ENCODE peak calls at places on chromosomes 16 and 17, in five cellular contexts. Q is heart left ventricle, W is IMR-90, U is uterus, S is psoas muscle. R is an unnamed sample. For H3K4me1, the result is how much of the 10 kb centered on the place peaks cover.

GRCh38 chr17:76554131-76554530 is 14.3 kb downstream of the PRCD start:
- DNase-seq in Q (no peak), W (no peak), U (no peak), S (peak), R (no peak)

GRCh38 chr17:54177606-54178308 is 355.0 kb downstream of the KIF2B start:
- DNase-seq in Q (no peak), W (no peak), U (no peak), S (no peak), R (peak)

GRCh38 chr17:31564883-31565297 is 173.4 kb downstream of the RAB11FIP4 start:
- DNase-seq in Q (no peak), W (peak), U (peak), S (no peak), R (peak)

GRCh38 chr17:77279448-77280303 is 138.9 kb downstream of the SEC14L1 start:
- DNase-seq in Q (no peak), W (peak), U (no peak), S (no peak), R (peak)

GRCh38 chr16:80347900-80348299 is 192.9 kb upstream of the DYNLRB2 start:
- DNase-seq in Q (peak), W (no peak), U (peak), S (no peak), R (no peak)

GRCh38 chr17:61837175-61838051 is 25.9 kb downstream of the BRIP1 start:
- DNase-seq in Q (no peak), W (peak), U (no peak), S (peak), R (peak)

GRCh38 chr17:57158296-57158695 is 73.2 kb downstream of the AKAP1 start:
- DNase-seq in Q (no peak), W (no peak), U (no peak), S (no peak), R (no peak)

GRCh38 chr17:71864754-71865153 is 256.1 kb upstream of the SOX9 start:
- DNase-seq in Q (no peak), W (no peak), U (no peak), S (no peak), R (no peak)

GRCh38 chr17:14330492-14330920 is 29.6 kb downstream of the HS3ST3B1 start:
- DNase-seq in Q (no peak), W (no peak), U (no peak), S (no peak), R (no peak)

GRCh38 chr17:1792495-1793446 is 30.9 kb downstream of the SERPINF1 start:
- DNase-seq in Q (no peak), W (no peak), U (no peak), S (no peak), R (no peak)

GRCh38 chr16:23527961-23528634 is 17.8 kb upstream of the GGA2 start:
- DNase-seq in Q (no peak), W (no peak), U (no peak), S (no peak), R (no peak)

GRCh38 chr16:89375021-89375420 is 115.3 kb downstream of the ANKRD11 start:
- DNase-seq in Q (no peak), W (peak), U (no peak), S (no peak), R (no peak)

GRCh38 chr16:4051591-4051990 is 64.7 kb downstream of the ADCY9 start:
- DNase-seq in Q (no peak), W (no peak), U (no peak), S (no peak), R (peak)

GRCh38 chr17:56230660-56231059 is 77.4 kb downstream of the ANKFN1 start:
- DNase-seq in Q (no peak), W (no peak), U (no peak), S (peak), R (no peak)

GRCh38 chr17:7703584-7704574 is 1.1 kb upstream of the EFNB3 start:
- DNase-seq in Q (no peak), W (no peak), U (no peak), S (no peak), R (no peak)

GRCh38 chr17:76672270-76672851 is 28.8 kb upstream of the ST6GALNAC1 start:
- DNase-seq in Q (no peak), W (no peak), U (no peak), S (no peak), R (no peak)

GRCh38 chr17:39235555-39236221 is 9.9 kb upstream of the STAC2 start:
- DNase-seq in Q (peak), W (peak), U (no peak), S (no peak), R (no peak)

GRCh38 chr16:2853531-2854073 is 4.4 kb downstream of the PRSS22 start:
- DNase-seq in Q (no peak), W (no peak), U (no peak), S (no peak), R (no peak)

GRCh38 chr16:61791465-61791864 is 244.8 kb downstream of the CDH8 start:
- DNase-seq in Q (no peak), W (no peak), U (no peak), S (no peak), R (no peak)

GRCh38 chr17:74853048-74853397 is 6.7 kb downstream of the GRIN2C start:
- DNase-seq in Q (no peak), W (no peak), U (no peak), S (no peak), R (no peak)

GRCh38 chr16:74740795-74741304 is 33.8 kb downstream of the FA2H start:
- DNase-seq in Q (no peak), W (no peak), U (no peak), S (peak), R (peak)

GRCh38 chr16:47028767-47029377 is 55.4 kb upstream of the DNAJA2 start:
- DNase-seq in Q (no peak), W (no peak), U (no peak), S (no peak), R (no peak)

GRCh38 chr17:43782903-43783462 is 2.7 kb downstream of the CFAP97D1 start:
- DNase-seq in Q (no peak), W (no peak), U (no peak), S (no peak), R (no peak)

GRCh38 chr16:57479043-57479421 is 7.3 kb downstream of the DOK4 start:
- DNase-seq in Q (no peak), W (no peak), U (no peak), S (no peak), R (no peak)

GRCh38 chr17:6045621-6046357 is 24.4 kb upstream of the WSCD1 start:
- DNase-seq in Q (no peak), W (no peak), U (no peak), S (no peak), R (no peak)
- TF ChIP-seq CTCF in Q (no peak), W (no peak), U (no peak), S (no peak), R (no peak)

DNA sequence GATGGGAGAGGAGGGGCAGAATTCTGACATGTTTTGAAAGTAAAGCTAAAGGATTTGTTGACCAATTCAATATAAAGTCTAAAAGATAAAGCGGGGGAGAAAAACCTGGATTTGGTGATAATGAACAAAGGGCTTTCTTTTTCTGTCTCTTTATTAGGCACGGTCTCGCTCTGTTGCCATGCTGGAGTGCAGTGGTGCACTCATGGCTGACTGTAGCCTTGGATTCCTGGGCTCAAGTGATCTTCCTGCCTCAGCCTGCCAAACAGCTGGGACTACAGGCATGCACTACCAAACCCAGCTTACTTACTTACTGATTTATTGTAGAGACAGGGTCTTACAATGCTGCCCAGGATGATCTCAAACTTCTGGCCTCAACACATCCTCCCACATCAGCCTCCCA is 7.5 kb downstream of the CDR2 start:
- DNase-seq in Q (no peak), W (no peak), U (no peak), S (no peak), R (no peak)
- H3K4me1 ChIP-seq in Q (under half), W (under half), U (under half), S (under half), R (under half)

DNA sequence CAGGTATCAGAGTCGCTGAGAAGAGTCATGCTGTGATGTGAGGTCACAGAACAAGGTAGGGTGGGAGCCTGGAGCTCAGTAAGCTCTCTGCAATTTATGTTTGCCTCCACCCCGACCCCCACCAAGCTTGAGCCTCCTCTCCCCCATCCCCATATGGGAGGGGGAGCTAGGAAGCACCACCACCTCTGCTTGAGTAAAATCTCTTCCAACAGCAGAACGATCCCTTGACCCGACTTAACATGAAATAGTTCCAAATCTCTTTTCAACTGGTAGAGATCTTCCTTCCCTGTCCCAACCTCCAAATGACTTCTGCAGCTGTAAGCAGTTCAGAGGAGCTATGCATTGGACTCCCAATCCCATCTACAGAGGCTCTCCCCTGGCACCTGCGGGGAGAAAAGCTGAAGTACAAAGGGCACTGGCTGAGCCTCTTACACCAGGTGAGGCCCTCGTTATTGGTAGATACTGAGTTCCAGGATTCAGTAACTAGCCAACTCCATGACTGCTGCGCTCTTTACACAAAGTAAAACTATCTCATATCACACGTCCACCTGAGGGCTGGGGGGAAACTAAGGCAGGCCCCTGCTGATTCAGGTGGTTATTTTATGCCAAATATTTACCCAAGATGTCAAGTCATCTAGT is 3.4 kb downstream of the ACTG1 start:
- DNase-seq in Q (no peak), W (no peak), U (no peak), S (no peak), R (peak)
- H3K27ac ChIP-seq in Q (peak), W (peak), U (peak), S (peak), R (no peak)

DNA sequence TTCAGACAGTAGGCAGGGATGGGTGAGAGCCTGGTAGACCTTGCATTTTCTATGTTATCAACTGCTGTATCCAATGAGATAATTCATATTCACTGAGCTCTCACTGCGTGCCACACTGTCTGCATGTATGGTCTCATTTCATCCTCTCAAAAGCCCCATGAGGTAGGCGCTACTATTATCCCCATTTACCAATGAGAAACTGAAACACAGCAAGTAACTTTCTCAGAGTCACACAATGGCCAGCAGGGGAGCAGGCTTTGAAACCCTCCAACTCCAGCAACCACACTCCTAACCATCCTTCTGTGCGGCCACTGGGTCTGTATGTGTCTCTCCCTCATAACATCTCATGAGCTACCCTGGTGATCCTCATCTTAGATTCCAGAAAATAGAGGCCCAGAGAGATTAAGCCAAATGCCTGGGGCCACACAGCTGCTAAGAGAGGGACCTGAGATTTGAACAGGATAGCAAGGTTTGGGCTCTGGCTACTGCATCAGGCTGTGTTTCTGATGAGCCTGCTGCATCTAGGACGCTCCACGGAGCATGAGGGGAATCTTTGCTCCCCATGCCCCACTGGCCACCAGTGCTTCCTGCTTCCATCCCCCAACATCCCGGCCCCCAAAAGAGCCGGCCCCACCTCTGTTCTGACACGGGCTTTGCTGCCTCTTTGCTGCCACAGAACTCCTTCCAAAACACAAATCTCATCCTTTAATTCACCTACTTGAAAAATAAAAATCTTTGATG is 3.2 kb downstream of the CCR7 start:
- DNase-seq in Q (no peak), W (no peak), U (no peak), S (no peak), R (no peak)
- TF ChIP-seq CTCF in Q (no peak), W (peak), U (no peak), S (peak), R (peak)

DNA sequence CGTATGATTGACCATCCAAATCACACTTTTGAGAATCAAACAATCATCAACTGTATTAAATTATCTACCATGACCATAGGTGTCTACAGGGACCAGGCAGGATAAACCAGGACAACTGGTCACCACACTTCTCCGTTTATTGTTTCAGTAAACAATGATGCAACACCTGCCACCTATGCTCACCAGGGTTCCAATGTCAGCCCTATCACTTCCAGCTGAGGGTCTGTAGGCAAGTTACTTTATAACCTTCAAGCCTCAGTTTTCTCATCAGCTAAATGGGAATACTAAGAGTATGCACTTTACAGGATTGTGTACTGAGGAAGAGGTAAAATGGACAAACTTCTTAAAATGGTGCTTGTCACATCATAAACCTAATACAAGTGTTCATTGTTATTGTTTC is 14.9 kb downstream of the TMEM114 start:
- DNase-seq in Q (no peak), W (no peak), U (no peak), S (no peak), R (no peak)
- H3K4me1 ChIP-seq in Q (under half), W (under half), U (under half), S (under half), R (under half)

DNA sequence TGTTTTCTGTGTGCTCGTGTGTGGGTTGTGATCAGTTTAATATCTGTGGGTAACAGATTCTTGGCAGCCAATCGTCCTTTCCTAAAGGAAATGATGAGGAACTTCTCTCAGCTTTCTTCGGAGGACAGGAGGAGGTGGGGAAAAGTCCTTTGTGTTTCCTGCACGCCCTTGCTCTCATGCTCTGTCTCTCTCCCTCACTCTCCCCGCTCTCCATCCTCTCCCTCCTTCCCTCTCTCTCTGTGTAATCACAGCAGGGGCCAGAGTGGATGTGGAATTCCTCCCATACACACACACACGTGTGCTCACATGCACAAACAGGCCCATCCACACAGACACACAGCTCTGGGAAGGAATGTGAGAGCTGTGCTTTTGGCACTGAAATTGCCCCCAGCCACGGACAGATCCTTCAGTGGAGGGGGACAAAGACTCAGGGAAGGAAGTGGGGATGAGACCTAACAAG is 83.6 kb upstream of the PLCG2 start:
- DNase-seq in Q (no peak), W (peak), U (no peak), S (no peak), R (peak)
- H3K27ac ChIP-seq in Q (no peak), W (no peak), U (peak), S (no peak), R (peak)

GRCh38 chr17:17666111-17666714 is 15.0 kb upstream of the RAI1 start:
- DNase-seq in Q (no peak), W (peak), U (no peak), S (no peak), R (peak)
- TF ChIP-seq CTCF in Q (no peak), W (no peak), U (no peak), S (no peak), R (no peak)

R was measured in foreskin keratinocyte.